ENCODE peak calls at places on chromosomes 11 and 22, in seven cellular contexts. E is fibroblast of the aortic adventitia; T is cardiac muscle cell; D is HCT116; G is SK-N-SH; C is CD8-positive, alpha-beta T cell; P is fibroblast of mammary gland. Z is an unnamed sample.

GRCh38 chr22:47247609-47248240 is 485.3 kb downstream of the TBC1D22A start:
- DNase-seq in D (no peak), G (no peak), C (no peak), T (no peak), E (no peak), P (no peak), Z (no peak)

GRCh38 chr11:18548001-18548400 is 21.3 kb upstream of the TSG101 start:
- DNase-seq in P (no peak), D (no peak), T (no peak), C (no peak), G (no peak), E (no peak), Z (no peak)

GRCh38 chr11:61889831-61890230 is 1.5 kb downstream of the FADS3 start:
- DNase-seq in T (no peak), C (no peak), D (no peak), P (no peak), G (no peak), E (no peak), Z (no peak)

GRCh38 chr11:35567737-35568465 is 42.5 kb upstream of the PAMR1 start:
- DNase-seq in P (no peak), D (no peak), E (no peak), G (no peak), T (no peak), C (no peak), Z (peak)

GRCh38 chr11:94638902-94639373 is 71.8 kb downstream of the PIWIL4 start:
- DNase-seq in T (no peak), G (no peak), C (no peak), D (no peak), E (peak), P (peak), Z (no peak)

GRCh38 chr11:89347071-89347470 is 144.1 kb downstream of the NOX4 start:
- DNase-seq in E (no peak), C (no peak), G (peak), D (no peak), P (no peak), T (no peak), Z (no peak)

GRCh38 chr11:57288771-57289579 is 35.8 kb downstream of the TNKS1BP1 start:
- DNase-seq in C (no peak), T (no peak), D (no peak), P (peak), G (peak), E (peak), Z (peak)

GRCh38 chr11:123704341-123704740 is 37.1 kb downstream of the ZNF202 start:
- DNase-seq in G (peak), E (no peak), C (no peak), T (no peak), P (no peak), D (no peak), Z (no peak)

GRCh38 chr11:46417711-46418110 is 26.1 kb upstream of the CHRM4 start:
- DNase-seq in E (no peak), P (no peak), D (no peak), G (no peak), T (no peak), C (no peak), Z (no peak)

GRCh38 chr11:10302294-10302743 is 2.6 kb upstream of the ADM start:
- DNase-seq in E (peak), D (no peak), C (no peak), T (peak), G (no peak), P (no peak), Z (no peak)

GRCh38 chr11:10295056-10295901 is 1.3 kb upstream of the SBF2 start:
- DNase-seq in P (no peak), E (no peak), T (no peak), G (no peak), D (no peak), C (no peak), Z (peak)

GRCh38 chr11:10294289-10294953 is 402 bp upstream of the SBF2 start:
- DNase-seq in C (no peak), G (peak), T (peak), D (no peak), E (peak), P (peak), Z (peak)

GRCh38 chr11:10301656-10302293 is 3.1 kb upstream of the ADM start:
- DNase-seq in C (no peak), T (no peak), G (no peak), D (no peak), E (peak), P (peak), Z (peak)

GRCh38 chr11:10298342-10298741 is 4.3 kb upstream of the SBF2 start:
- DNase-seq in G (no peak), E (peak), T (peak), P (peak), D (no peak), C (no peak), Z (peak)
- TF ChIP-seq CTCF in G (peak), E (peak), T (peak), P (peak), D (peak), C (peak), Z (peak)

GRCh38 chr11:10838083-10838482 is 19.8 kb downstream of the ZBED5 start:
- DNase-seq in T (no peak), G (no peak), P (no peak), D (no peak), C (no peak), E (no peak), Z (no peak)
- H3K4me3 ChIP-seq in T (no peak), G (no peak), P (no peak), D (no peak), C (no peak), E (no peak), Z (no peak)

DNA sequence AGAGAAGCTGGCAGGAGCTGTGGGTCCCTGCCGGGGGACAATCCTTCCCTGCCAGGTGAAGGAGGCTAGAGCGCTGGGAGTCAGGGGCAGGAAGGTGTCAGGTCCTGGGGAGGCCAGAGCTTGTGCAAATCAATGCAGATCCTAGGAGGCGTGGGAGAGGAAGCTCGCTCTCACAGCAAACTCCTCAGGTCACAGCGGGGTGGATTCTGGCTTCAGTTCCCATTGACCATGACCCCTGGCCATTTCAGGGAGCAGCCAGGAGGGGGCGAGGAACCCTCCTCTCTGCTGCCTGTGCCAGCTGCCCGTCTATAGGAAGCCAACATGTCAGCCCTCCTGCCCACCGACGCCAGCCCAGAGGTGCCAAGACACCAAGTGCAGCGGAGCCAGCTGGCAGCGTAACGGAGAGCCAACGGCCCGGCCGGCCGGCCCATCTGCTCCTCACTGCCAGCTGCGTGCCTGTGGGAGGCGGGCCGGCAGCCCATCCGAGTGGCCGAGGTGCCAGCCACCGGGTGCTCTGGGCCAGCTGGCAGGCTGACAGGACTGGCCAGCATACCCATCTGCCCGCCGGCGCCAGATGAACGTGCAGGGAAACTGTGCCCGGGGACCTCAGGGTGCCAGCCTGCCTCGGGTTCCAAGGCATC is 374.9 kb downstream of the MIAT start:
- DNase-seq in G (peak), C (no peak), D (no peak), T (peak), E (no peak), P (no peak), Z (no peak)
- TF ChIP-seq CTCF in G (peak), C (no peak), D (peak), T (peak), E (peak), P (peak), Z (peak)

DNA sequence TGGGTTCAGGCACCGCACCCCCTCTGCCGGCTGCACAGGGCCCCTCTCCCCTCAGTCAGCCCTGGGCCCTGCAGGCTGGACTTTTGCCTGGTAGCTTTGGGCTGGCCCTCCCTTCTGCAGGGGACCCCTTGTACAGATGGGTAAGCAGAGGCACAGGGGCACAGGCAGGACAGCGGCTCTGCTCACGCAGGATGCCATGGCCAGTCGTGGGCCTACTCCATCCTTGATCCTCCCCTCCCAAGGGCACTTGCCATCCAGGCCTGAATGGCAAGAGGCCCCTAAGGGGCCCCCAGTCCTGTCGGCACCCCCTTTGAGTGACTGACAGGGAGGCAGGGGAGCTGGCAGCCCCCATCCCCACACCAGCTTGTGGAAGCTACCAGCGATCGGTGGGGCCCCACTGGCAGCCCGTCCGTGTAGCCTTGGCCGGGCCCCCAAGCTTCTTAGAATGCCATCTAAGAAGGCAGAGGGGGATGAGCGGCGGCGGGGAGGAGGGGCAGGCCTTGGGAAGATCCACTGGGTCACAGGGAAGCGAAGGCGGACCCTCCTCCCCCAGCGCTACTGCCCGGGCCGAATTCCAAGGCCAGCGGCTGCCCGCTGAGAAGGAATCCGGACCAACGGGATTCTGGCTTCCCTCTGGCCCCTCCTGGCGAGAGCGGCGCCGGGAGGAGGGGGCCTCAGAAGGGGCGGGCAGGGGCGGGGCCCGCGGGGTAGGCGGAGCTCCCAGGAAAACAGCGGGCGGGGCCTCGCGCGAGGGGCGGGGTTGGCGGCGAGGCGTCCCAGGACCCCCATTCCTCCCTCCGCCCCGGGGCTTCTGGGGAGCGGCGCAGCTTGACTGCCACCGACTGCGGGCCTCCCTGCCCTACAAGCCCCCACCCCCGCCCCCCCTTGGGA is 6.8 kb upstream of the CHKA start:
- DNase-seq in C (no peak), D (peak), P (no peak), E (peak), T (peak), G (peak), Z (peak)
- H3K4me3 ChIP-seq in C (no peak), D (peak), P (peak), E (peak), T (peak), G (peak), Z (peak)

DNA sequence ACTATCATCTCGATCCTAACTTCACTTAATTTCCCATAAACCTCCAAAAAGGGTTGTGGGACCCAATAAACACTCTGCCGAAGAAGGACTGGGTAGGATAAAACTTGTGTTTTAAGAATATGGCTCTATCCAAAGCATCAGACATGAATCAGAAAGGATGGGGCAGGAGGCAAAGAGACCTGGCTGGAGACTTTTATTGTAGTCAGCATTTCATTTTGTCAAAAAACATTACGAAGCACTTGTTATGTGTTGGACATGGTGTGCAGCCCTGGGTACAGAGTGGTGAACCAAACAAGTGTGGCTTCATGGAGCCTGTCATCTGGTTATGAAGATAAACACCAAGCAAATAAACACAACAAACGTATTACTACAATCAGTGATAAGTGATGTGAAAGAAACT is 17.3 kb downstream of the IL10RA start:
- DNase-seq in G (no peak), C (no peak), T (no peak), P (no peak), D (no peak), E (no peak), Z (no peak)
- TF ChIP-seq CTCF in G (no peak), C (no peak), T (no peak), P (no peak), D (no peak), E (no peak), Z (no peak)

GRCh38 chr11:75432911-75433321 is at the start of gene KLHL35:
- DNase-seq in D (no peak), T (no peak), P (no peak), C (no peak), G (no peak), E (no peak), Z (no peak)
- H3K4me3 ChIP-seq in D (no peak), T (no peak), P (no peak), C (no peak), G (no peak), E (no peak), Z (no peak)